ENCODE peak calls at places on chromosomes 7 and 10, in six cellular contexts. One of them, this sample, is unnamed.

GRCh38 chr7:92051655-92052054 is 82.6 kb downstream of the CYP51A1 start:
- DNase-seq in NCI-H524 treated with DMSO at 0.1 percent for 48 hours: no peak
- DNase-seq in heart right ventricle: no peak
- DNase-seq in astrocyte of the cerebellum: no peak
- DNase-seq in NCI-H2107: no peak
- DNase-seq in cardiac muscle cell: no peak
- DNase-seq in this sample: no peak

GRCh38 chr10:68543004-68543918 is 15.9 kb upstream of the SLC25A16 start:
- DNase-seq in astrocyte of the cerebellum: peak; percentile 63
- DNase-seq in NCI-H2107: no peak
- DNase-seq in cardiac muscle cell: peak; percentile 43
- DNase-seq in heart right ventricle: no peak
- DNase-seq in NCI-H524 treated with DMSO at 0.1 percent for 48 hours: no peak
- DNase-seq in this sample: peak; percentile 59

GRCh38 chr7:85125679-85126078 is 61.2 kb downstream of the SEMA3D start:
- DNase-seq in heart right ventricle: no peak
- DNase-seq in NCI-H524 treated with DMSO at 0.1 percent for 48 hours: no peak
- DNase-seq in astrocyte of the cerebellum: peak; percentile 6
- DNase-seq in NCI-H2107: no peak
- DNase-seq in cardiac muscle cell: no peak
- DNase-seq in this sample: no peak

GRCh38 chr7:82562716-82563404 is 119.3 kb upstream of the CACNA2D1 start:
- DNase-seq in NCI-H2107: no peak
- DNase-seq in astrocyte of the cerebellum: peak; percentile 46
- DNase-seq in NCI-H524 treated with DMSO at 0.1 percent for 48 hours: no peak
- DNase-seq in heart right ventricle: no peak
- DNase-seq in cardiac muscle cell: peak; percentile 65
- DNase-seq in this sample: peak; percentile 80

GRCh38 chr10:63761243-63761642 is 240.0 kb downstream of the REEP3 start:
- DNase-seq in NCI-H2107: no peak
- DNase-seq in NCI-H524 treated with DMSO at 0.1 percent for 48 hours: no peak
- DNase-seq in astrocyte of the cerebellum: no peak
- DNase-seq in heart right ventricle: no peak
- DNase-seq in cardiac muscle cell: no peak
- DNase-seq in this sample: no peak

GRCh38 chr10:114151892-114152291 is 22.1 kb downstream of the CCDC186 start:
- DNase-seq in astrocyte of the cerebellum: no peak
- DNase-seq in NCI-H524 treated with DMSO at 0.1 percent for 48 hours: no peak
- DNase-seq in NCI-H2107: no peak
- DNase-seq in heart right ventricle: no peak
- DNase-seq in cardiac muscle cell: no peak
- DNase-seq in this sample: no peak

GRCh38 chr10:35150335-35150734 is 23.7 kb downstream of the CREM start:
- DNase-seq in heart right ventricle: no peak
- DNase-seq in cardiac muscle cell: no peak
- DNase-seq in NCI-H2107: no peak
- DNase-seq in astrocyte of the cerebellum: no peak
- DNase-seq in NCI-H524 treated with DMSO at 0.1 percent for 48 hours: no peak
- DNase-seq in this sample: no peak

GRCh38 chr7:26171601-26172000 is 19.6 kb downstream of the NFE2L3 start:
- DNase-seq in heart right ventricle: no peak
- DNase-seq in astrocyte of the cerebellum: no peak
- DNase-seq in NCI-H2107: no peak
- DNase-seq in cardiac muscle cell: no peak
- DNase-seq in NCI-H524 treated with DMSO at 0.1 percent for 48 hours: no peak
- DNase-seq in this sample: no peak

GRCh38 chr10:78777466-78778256 is 291.1 kb upstream of the ZMIZ1 start:
- DNase-seq in NCI-H524 treated with DMSO at 0.1 percent for 48 hours: no peak
- DNase-seq in heart right ventricle: peak; percentile 73
- DNase-seq in cardiac muscle cell: peak; percentile 37
- DNase-seq in NCI-H2107: no peak
- DNase-seq in astrocyte of the cerebellum: peak; percentile 56
- DNase-seq in this sample: no peak

GRCh38 chr7:65872776-65873581 is at the start of gene VKORC1L1:
- DNase-seq in NCI-H524 treated with DMSO at 0.1 percent for 48 hours: no peak
- DNase-seq in astrocyte of the cerebellum: peak; percentile 61
- DNase-seq in heart right ventricle: peak; percentile 95
- DNase-seq in NCI-H2107: peak; percentile 85
- DNase-seq in cardiac muscle cell: peak; percentile 96
- DNase-seq in this sample: peak; percentile 85

GRCh38 chr7:80583901-80584300 is 54.5 kb upstream of the CD36 start:
- DNase-seq in NCI-H524 treated with DMSO at 0.1 percent for 48 hours: no peak
- DNase-seq in astrocyte of the cerebellum: peak; percentile 41
- DNase-seq in NCI-H2107: no peak
- DNase-seq in cardiac muscle cell: no peak
- DNase-seq in heart right ventricle: no peak
- DNase-seq in this sample: no peak

GRCh38 chr7:2063562-2064360 is 169.0 kb downstream of the MAD1L1 start:
- DNase-seq in cardiac muscle cell: peak; percentile 20
- DNase-seq in astrocyte of the cerebellum: no peak
- DNase-seq in NCI-H2107: no peak
- DNase-seq in heart right ventricle: no peak
- DNase-seq in NCI-H524 treated with DMSO at 0.1 percent for 48 hours: no peak
- DNase-seq in this sample: no peak

GRCh38 chr10:64334084-64334483 is 812.9 kb downstream of the REEP3 start:
- DNase-seq in NCI-H2107: no peak
- DNase-seq in astrocyte of the cerebellum: no peak
- DNase-seq in heart right ventricle: no peak
- DNase-seq in NCI-H524 treated with DMSO at 0.1 percent for 48 hours: no peak
- DNase-seq in cardiac muscle cell: no peak
- DNase-seq in this sample: no peak

GRCh38 chr7:92831716-92832622 is 4.4 kb downstream of the CDK6 start:
- DNase-seq in heart right ventricle: no peak
- DNase-seq in cardiac muscle cell: peak; percentile 80
- DNase-seq in NCI-H2107: no peak
- DNase-seq in NCI-H524 treated with DMSO at 0.1 percent for 48 hours: no peak
- DNase-seq in astrocyte of the cerebellum: peak; percentile 69
- DNase-seq in this sample: peak; percentile 72

GRCh38 chr10:101018600-101019439 is 12.1 kb downstream of the PDZD7 start:
- DNase-seq in NCI-H524 treated with DMSO at 0.1 percent for 48 hours: no peak
- DNase-seq in heart right ventricle: peak; percentile 79
- DNase-seq in cardiac muscle cell: peak; percentile 87
- DNase-seq in astrocyte of the cerebellum: no peak
- DNase-seq in NCI-H2107: peak; percentile 33
- DNase-seq in this sample: peak; percentile 40

GRCh38 chr10:31490858-31491504 is 172.0 kb downstream of the ZEB1 start:
- DNase-seq in heart right ventricle: peak; percentile 23
- DNase-seq in astrocyte of the cerebellum: peak; percentile 52
- DNase-seq in NCI-H524 treated with DMSO at 0.1 percent for 48 hours: no peak
- DNase-seq in NCI-H2107: no peak
- DNase-seq in cardiac muscle cell: peak; percentile 79
- DNase-seq in this sample: peak; percentile 40

GRCh38 chr7:44969049-44969700 is 9.6 kb downstream of the MYO1G start:
- DNase-seq in heart right ventricle: no peak
- DNase-seq in NCI-H524 treated with DMSO at 0.1 percent for 48 hours: no peak
- DNase-seq in cardiac muscle cell: no peak
- DNase-seq in NCI-H2107: no peak
- DNase-seq in astrocyte of the cerebellum: no peak
- DNase-seq in this sample: no peak

GRCh38 chr7:130008941-130009847 is 42.0 kb downstream of the ZC3HC1 start:
- DNase-seq in NCI-H524 treated with DMSO at 0.1 percent for 48 hours: no peak
- DNase-seq in heart right ventricle: no peak
- DNase-seq in NCI-H2107: peak; percentile 35
- DNase-seq in cardiac muscle cell: peak; percentile 14
- DNase-seq in astrocyte of the cerebellum: no peak
- DNase-seq in this sample: peak; percentile 33

GRCh38 chr7:1941464-1942025 is 271.5 kb downstream of the ELFN1 start:
- DNase-seq in cardiac muscle cell: no peak
- DNase-seq in heart right ventricle: no peak
- DNase-seq in NCI-H524 treated with DMSO at 0.1 percent for 48 hours: no peak
- DNase-seq in astrocyte of the cerebellum: no peak
- DNase-seq in NCI-H2107: no peak
- DNase-seq in this sample: no peak

GRCh38 chr7:150891740-150892139 is 39.4 kb downstream of the AOC1 start:
- DNase-seq in NCI-H524 treated with DMSO at 0.1 percent for 48 hours: no peak
- DNase-seq in heart right ventricle: no peak
- DNase-seq in cardiac muscle cell: no peak
- DNase-seq in NCI-H2107: no peak
- DNase-seq in astrocyte of the cerebellum: no peak
- DNase-seq in this sample: no peak

GRCh38 chr7:120988591-120989299 is at the start of gene CPED1:
- DNase-seq in NCI-H2107: no peak
- DNase-seq in NCI-H524 treated with DMSO at 0.1 percent for 48 hours: no peak
- DNase-seq in cardiac muscle cell: peak; percentile 81
- DNase-seq in heart right ventricle: peak; percentile 81
- DNase-seq in astrocyte of the cerebellum: no peak
- DNase-seq in this sample: no peak

GRCh38 chr7:33853361-33854062 is 51.8 kb upstream of the BMPER start:
- DNase-seq in cardiac muscle cell: peak; percentile 81
- DNase-seq in astrocyte of the cerebellum: peak; percentile 83
- DNase-seq in NCI-H524 treated with DMSO at 0.1 percent for 48 hours: no peak
- DNase-seq in NCI-H2107: no peak
- DNase-seq in heart right ventricle: no peak
- DNase-seq in this sample: no peak

GRCh38 chr10:31143331-31143935 is 111.8 kb upstream of the ZNF438 start:
- DNase-seq in NCI-H2107: no peak
- DNase-seq in astrocyte of the cerebellum: no peak
- DNase-seq in cardiac muscle cell: no peak
- DNase-seq in NCI-H524 treated with DMSO at 0.1 percent for 48 hours: no peak
- DNase-seq in heart right ventricle: no peak
- DNase-seq in this sample: no peak

GRCh38 chr7:141071260-141071854 is 2.5 kb upstream of the TMEM178B start:
- DNase-seq in heart right ventricle: peak; percentile 37
- DNase-seq in NCI-H2107: peak; percentile 95
- DNase-seq in cardiac muscle cell: peak; percentile 21
- DNase-seq in astrocyte of the cerebellum: no peak
- DNase-seq in NCI-H524 treated with DMSO at 0.1 percent for 48 hours: peak; percentile 35
- DNase-seq in this sample: peak; percentile 40

GRCh38 chr10:7915923-7916322 is 97.6 kb downstream of the TAF3 start:
- DNase-seq in NCI-H524 treated with DMSO at 0.1 percent for 48 hours: no peak
- DNase-seq in heart right ventricle: no peak
- DNase-seq in astrocyte of the cerebellum: peak; percentile 54
- DNase-seq in NCI-H2107: no peak
- DNase-seq in cardiac muscle cell: peak; percentile 52
- DNase-seq in this sample: peak; percentile 60

GRCh38 chr7:7176421-7177043 is 5.8 kb upstream of the C1GALT1 start:
- DNase-seq in NCI-H2107: peak; percentile 39
- DNase-seq in heart right ventricle: no peak
- DNase-seq in NCI-H524 treated with DMSO at 0.1 percent for 48 hours: no peak
- DNase-seq in cardiac muscle cell: peak; percentile 78
- DNase-seq in astrocyte of the cerebellum: peak; percentile 88
- DNase-seq in this sample: peak; percentile 80

GRCh38 chr7:101691822-101692384 is 62.8 kb upstream of the MYL10 start:
- DNase-seq in cardiac muscle cell: no peak
- DNase-seq in astrocyte of the cerebellum: no peak
- DNase-seq in NCI-H524 treated with DMSO at 0.1 percent for 48 hours: no peak
- DNase-seq in heart right ventricle: no peak
- DNase-seq in NCI-H2107: no peak
- DNase-seq in this sample: peak; percentile 76

GRCh38 chr10:115957010-115957395 is 316.0 kb downstream of the GFRA1 start:
- DNase-seq in astrocyte of the cerebellum: no peak
- DNase-seq in NCI-H2107: no peak
- DNase-seq in cardiac muscle cell: no peak
- DNase-seq in NCI-H524 treated with DMSO at 0.1 percent for 48 hours: no peak
- DNase-seq in heart right ventricle: no peak
- DNase-seq in this sample: no peak

GRCh38 chr10:50216418-50216817 is 34.9 kb downstream of the ASAH2 start:
- DNase-seq in NCI-H524 treated with DMSO at 0.1 percent for 48 hours: no peak
- DNase-seq in astrocyte of the cerebellum: no peak
- DNase-seq in heart right ventricle: no peak
- DNase-seq in NCI-H2107: no peak
- DNase-seq in cardiac muscle cell: no peak
- DNase-seq in this sample: no peak

This sample was measured in kidney glomerular epithelial cell.